ENCODE peak calls at places on chromosomes 3 and 15, in five cellular contexts. O is coronary artery; Y is stimulated activated CD8-positive, alpha-beta memory T cell treated with anti-CD3 and anti-CD28 coated beads, Interleukin-15, amount 100 ng/mL, for 48 hours; L is fibroblast of the aortic adventitia; J is CMK. C is an unnamed sample.

GRCh38 chr15:22735781-22736180 is 50.7 kb upstream of the NIPA1 start:
- DNase-seq in O (no peak), Y (no peak), L (peak; percentile 84), J (no peak), C (no peak)

GRCh38 chr15:96264351-96264798 is 66.1 kb upstream of the NR2F2 start:
- DNase-seq in O (no peak), Y (no peak), J (no peak), L (no peak), C (peak; percentile 22)

GRCh38 chr15:69820819-69821218 is 276.9 kb downstream of the TLE3 start:
- DNase-seq in J (no peak), L (no peak), Y (no peak), O (no peak), C (no peak)

GRCh38 chr3:37949866-37950265 is 40.7 kb upstream of the VILL start:
- DNase-seq in J (no peak), Y (no peak), O (no peak), L (peak; percentile 55), C (no peak)

GRCh38 chr15:68561146-68561545 is 17.6 kb upstream of the CORO2B start:
- DNase-seq in Y (no peak), L (no peak), J (no peak), O (peak; percentile 69), C (no peak)

GRCh38 chr15:79339588-79340314 is 28.8 kb downstream of the TMED3 start:
- DNase-seq in O (no peak), L (peak; percentile 77), J (no peak), Y (no peak), C (no peak)

GRCh38 chr3:67642734-67643133 is 11.7 kb downstream of the SUCLG2 start:
- DNase-seq in Y (no peak), J (no peak), O (no peak), L (no peak), C (no peak)

GRCh38 chr3:129305592-129306091 is 27.0 kb downstream of the HMCES start:
- DNase-seq in O (peak; percentile 95), L (peak; percentile 89), J (no peak), Y (no peak), C (peak; percentile 74)

GRCh38 chr15:35399901-35400300 is 146.1 kb downstream of the DPH6 start:
- DNase-seq in Y (no peak), L (peak; percentile 5), O (no peak), J (no peak), C (no peak)

GRCh38 chr3:111735271-111735758 is 123.8 kb upstream of the PHLDB2 start:
- DNase-seq in Y (no peak), L (peak; percentile 97), J (no peak), O (no peak), C (no peak)

GRCh38 chr3:187360523-187361060 is 7.6 kb upstream of the RTP4 start:
- DNase-seq in L (no peak), O (no peak), J (no peak), Y (no peak), C (no peak)

GRCh38 chr15:52078197-52078875 is 34.2 kb downstream of the BCL2L10 start:
- DNase-seq in O (no peak), Y (no peak), L (no peak), J (no peak), C (no peak)

GRCh38 chr15:84784262-84784661 is 32.9 kb upstream of the ALPK3 start:
- DNase-seq in J (no peak), L (no peak), O (no peak), Y (no peak), C (no peak)

GRCh38 chr3:155026999-155027591 is 53.0 kb upstream of the MME start:
- DNase-seq in J (peak; percentile 20), O (no peak), Y (no peak), L (peak; percentile 96), C (no peak)

GRCh38 chr3:172106989-172107388 is 67.6 kb downstream of the FNDC3B start:
- DNase-seq in O (no peak), Y (peak; percentile 54), L (no peak), J (peak; percentile 24), C (peak; percentile 30)

GRCh38 chr15:77592768-77593167 is 39.9 kb downstream of the LINGO1 start:
- DNase-seq in L (no peak), Y (no peak), O (no peak), J (no peak), C (no peak)

GRCh38 chr3:64664397-64664796 is 23.4 kb downstream of the ADAMTS9 start:
- DNase-seq in J (no peak), L (no peak), O (no peak), Y (no peak), C (no peak)

GRCh38 chr3:182292586-182292985 is 500.7 kb upstream of the ATP11B start:
- DNase-seq in J (no peak), L (no peak), O (no peak), Y (no peak), C (no peak)

GRCh38 chr3:474828-475227 is 278.3 kb downstream of the CHL1 start:
- DNase-seq in Y (no peak), L (no peak), O (no peak), J (no peak), C (no peak)

GRCh38 chr3:58999779-59000170 is 50.0 kb downstream of the CFAP20DC start:
- DNase-seq in O (no peak), J (no peak), L (peak; percentile 25), Y (no peak), C (no peak)

GRCh38 chr3:70757658-70758057 is 445.2 kb upstream of the MDFIC2 start:
- DNase-seq in Y (no peak), J (no peak), O (no peak), L (no peak), C (no peak)

GRCh38 chr3:71859128-71859519 is 74.2 kb upstream of the PROK2 start:
- DNase-seq in J (no peak), L (peak; percentile 10), Y (no peak), O (no peak), C (no peak)

GRCh38 chr3:179929091-179929529 is 107.6 kb downstream of the PEX5L start:
- DNase-seq in O (no peak), Y (no peak), L (peak; percentile 86), J (peak; percentile 4), C (no peak)

GRCh38 chr3:45611619-45612018 is 17.1 kb downstream of the LIMD1 start:
- DNase-seq in J (no peak), Y (no peak), O (no peak), L (no peak), C (no peak)

GRCh38 chr3:174540536-174540935 is 318.6 kb upstream of the NAALADL2 start:
- DNase-seq in O (no peak), Y (no peak), L (no peak), J (no peak), C (no peak)

GRCh38 chr3:196399485-196399945 is 32.7 kb downstream of the UBXN7 start:
- DNase-seq in O (no peak), L (peak; percentile 30), Y (no peak), J (no peak), C (no peak)

GRCh38 chr3:52891615-52892081 is 5.7 kb downstream of the STIMATE start:
- DNase-seq in J (no peak), L (peak; percentile 66), O (no peak), Y (no peak), C (no peak)